ENCODE peak calls at places on chromosomes 7 and 10, in five cellular contexts. G, S, T, M and Y are unnamed samples.

GRCh38 chr10:132654708-132655661 is 117.4 kb downstream of the INPP5A start:
- DNase-seq in G (no peak), S (no peak), T (peak), M (peak), Y (peak)

GRCh38 chr7:158854681-158855081 is 1.7 kb upstream of the DYNC2I1 start:
- DNase-seq in G (no peak), S (no peak), T (no peak), M (no peak), Y (no peak)

GRCh38 chr7:27616914-27617548 is 45.7 kb downstream of the HIBADH start:
- DNase-seq in G (no peak), S (no peak), T (no peak), M (no peak), Y (no peak)

GRCh38 chr7:132298782-132299181 is 277.5 kb downstream of the PLXNA4 start:
- DNase-seq in G (peak), S (no peak), T (peak), M (peak), Y (peak)

GRCh38 chr7:116030626-116031276 is at the start of gene TFEC:
- DNase-seq in G (no peak), S (no peak), T (no peak), M (no peak), Y (no peak)

GRCh38 chr7:105638942-105639495 is 57.7 kb upstream of the EFCAB10 start:
- DNase-seq in G (no peak), S (no peak), T (no peak), M (no peak), Y (no peak)

GRCh38 chr7:45073843-45074737 is 14.7 kb downstream of the NACAD start:
- DNase-seq in G (no peak), S (peak), T (no peak), M (peak), Y (no peak)

GRCh38 chr10:8133146-8133545 is 78.7 kb downstream of the GATA3 start:
- DNase-seq in G (no peak), S (no peak), T (no peak), M (no peak), Y (no peak)

GRCh38 chr10:115129752-115130151 is 36.6 kb downstream of the ATRNL1 start:
- DNase-seq in G (peak), S (no peak), T (peak), M (peak), Y (peak)

GRCh38 chr10:113226404-113226803 is 276.4 kb downstream of the TCF7L2 start:
- DNase-seq in G (no peak), S (no peak), T (no peak), M (no peak), Y (no peak)

GRCh38 chr10:126979311-126979710 is 74.1 kb downstream of the DOCK1 start:
- DNase-seq in G (no peak), S (no peak), T (no peak), M (no peak), Y (no peak)

GRCh38 chr7:43014374-43014773 is 82.2 kb downstream of the MRPL32 start:
- DNase-seq in G (no peak), S (no peak), T (no peak), M (no peak), Y (no peak)

GRCh38 chr7:26696978-26697377 is 167.4 kb downstream of the SKAP2 start:
- DNase-seq in G (no peak), S (no peak), T (no peak), M (no peak), Y (no peak)

GRCh38 chr10:119726291-119727261 is 726 bp downstream of the INPP5F start:
- DNase-seq in G (no peak), S (no peak), T (peak), M (no peak), Y (peak)

GRCh38 chr10:72079356-72079755 is 9.0 kb downstream of the SPOCK2 start:
- DNase-seq in G (no peak), S (no peak), T (no peak), M (no peak), Y (no peak)

GRCh38 chr7:15687645-15688025 is 1.2 kb upstream of the MEOX2 start:
- DNase-seq in G (no peak), S (peak), T (peak), M (no peak), Y (peak)

GRCh38 chr10:94053639-94053932 is 59.9 kb downstream of the PLCE1 start:
- DNase-seq in G (no peak), S (no peak), T (no peak), M (no peak), Y (no peak)

GRCh38 chr7:144761493-144761892 is 74.4 kb downstream of the TPK1 start:
- DNase-seq in G (no peak), S (no peak), T (peak), M (no peak), Y (no peak)

GRCh38 chr7:91596287-91596686 is 284.2 kb downstream of the MTERF1 start:
- DNase-seq in G (no peak), S (no peak), T (no peak), M (no peak), Y (peak)

GRCh38 chr10:97017474-97017903 is 168.3 kb downstream of the SLIT1 start:
- DNase-seq in G (no peak), S (peak), T (no peak), M (no peak), Y (no peak)